ENCODE peak calls at places on chromosomes 2 and 18, in four cellular contexts. One of them, this sample, is unnamed.

GRCh38 chr2:85711578-85712060 is 17.5 kb downstream of the GNLY start:
- DNase-seq in foreskin fibroblast: no peak
- DNase-seq in AG10803: no peak
- DNase-seq in ureter: no peak
- DNase-seq in this sample: no peak

GRCh38 chr2:235287369-235287722 is 206.5 kb upstream of the AGAP1 start:
- DNase-seq in AG10803: no peak
- DNase-seq in ureter: no peak
- DNase-seq in foreskin fibroblast: no peak
- DNase-seq in this sample: no peak

GRCh38 chr2:50529600-50530218 is 502.2 kb downstream of the NRXN1 start:
- DNase-seq in foreskin fibroblast: peak; percentile 16
- DNase-seq in ureter: no peak
- DNase-seq in AG10803: peak; percentile 42
- DNase-seq in this sample: no peak

GRCh38 chr18:67132919-67133318 is 383.6 kb downstream of the DSEL start:
- DNase-seq in ureter: no peak
- DNase-seq in foreskin fibroblast: no peak
- DNase-seq in AG10803: no peak
- DNase-seq in this sample: no peak

GRCh38 chr2:109612991-109613921 is 510 bp downstream of the SEPTIN10 start:
- DNase-seq in AG10803: peak; percentile 71
- DNase-seq in ureter: no peak
- DNase-seq in foreskin fibroblast: peak; percentile 33
- DNase-seq in this sample: peak; percentile 42

GRCh38 chr2:190382851-190383250 is 25.3 kb upstream of the MFSD6 start:
- DNase-seq in foreskin fibroblast: no peak
- DNase-seq in AG10803: peak; percentile 29
- DNase-seq in ureter: no peak
- DNase-seq in this sample: peak; percentile 21

GRCh38 chr2:166031054-166031453 is 77.5 kb upstream of the TTC21B start:
- DNase-seq in ureter: no peak
- DNase-seq in AG10803: no peak
- DNase-seq in foreskin fibroblast: no peak
- DNase-seq in this sample: no peak

GRCh38 chr2:160207271-160207670 is 7.2 kb upstream of the ITGB6 start:
- DNase-seq in ureter: no peak
- DNase-seq in foreskin fibroblast: no peak
- DNase-seq in AG10803: no peak
- DNase-seq in this sample: no peak

GRCh38 chr2:235666240-235666781 is 172.5 kb downstream of the AGAP1 start:
- DNase-seq in AG10803: peak; percentile 90
- DNase-seq in foreskin fibroblast: peak; percentile 78
- DNase-seq in ureter: no peak
- DNase-seq in this sample: peak; percentile 42

GRCh38 chr2:115083216-115083615 is 640.8 kb downstream of the DPP10 start:
- DNase-seq in foreskin fibroblast: no peak
- DNase-seq in AG10803: no peak
- DNase-seq in ureter: no peak
- DNase-seq in this sample: no peak